ENCODE peak calls at places on chromosomes 13 and 19, in six cellular contexts. S is IMR-90, X is H9, W is WERI-Rb-1, N is RWPE1, A is pancreas. K is an unnamed sample.

GRCh38 chr19:48271531-48272151 is 1.8 kb downstream of the ZNF114 start:
- DNase-seq in W (no peak), S (peak), A (no peak), X (peak), N (peak), K (no peak)

GRCh38 chr13:100314132-100314910 is 225.4 kb downstream of the PCCA start:
- DNase-seq in W (peak), X (no peak), N (peak), A (no peak), S (no peak), K (peak)

GRCh38 chr19:33302974-33303790 is 848 bp upstream of the CEBPA start:
- DNase-seq in N (peak), W (peak), A (peak), S (peak), X (peak), K (no peak)

GRCh38 chr13:75745387-75745786 is 109.3 kb downstream of the LMO7 start:
- DNase-seq in S (no peak), X (no peak), A (no peak), W (no peak), N (no peak), K (no peak)

GRCh38 chr13:102141625-102142472 is 260.0 kb downstream of the FGF14 start:
- DNase-seq in W (no peak), S (peak), X (no peak), A (no peak), N (peak), K (no peak)

GRCh38 chr13:28047784-28048388 is 52.5 kb downstream of the FLT3 start:
- DNase-seq in N (peak), W (no peak), S (peak), A (no peak), X (no peak), K (peak)

GRCh38 chr13:102452831-102453230 is 51.0 kb upstream of the FGF14 start:
- DNase-seq in X (no peak), A (no peak), S (peak), N (no peak), W (no peak), K (no peak)

GRCh38 chr19:17358395-17358794 is 18.7 kb downstream of the PLVAP start:
- DNase-seq in X (no peak), S (no peak), W (no peak), A (no peak), N (no peak), K (no peak)

GRCh38 chr19:3006075-3006767 is 22.9 kb downstream of the TLE2 start:
- DNase-seq in W (peak), S (no peak), N (peak), X (peak), A (no peak), K (no peak)

GRCh38 chr13:76383671-76384461 is 502.3 kb downstream of the KCTD12 start:
- DNase-seq in X (no peak), S (peak), W (no peak), N (peak), A (no peak), K (no peak)

GRCh38 chr19:5918463-5919079 is 4.5 kb downstream of the CAPS start:
- DNase-seq in X (no peak), A (no peak), S (no peak), N (no peak), W (no peak), K (no peak)

GRCh38 chr19:5925830-5926459 is 11.9 kb downstream of the CAPS start:
- DNase-seq in W (no peak), A (no peak), N (no peak), S (no peak), X (no peak), K (no peak)

GRCh38 chr19:5917431-5918107 is 3.5 kb downstream of the CAPS start:
- DNase-seq in S (no peak), A (no peak), W (no peak), X (no peak), N (no peak), K (no peak)

GRCh38 chr19:5923356-5923755 is 9.3 kb downstream of the CAPS start:
- DNase-seq in A (no peak), W (no peak), N (no peak), S (no peak), X (no peak), K (no peak)

DNA sequence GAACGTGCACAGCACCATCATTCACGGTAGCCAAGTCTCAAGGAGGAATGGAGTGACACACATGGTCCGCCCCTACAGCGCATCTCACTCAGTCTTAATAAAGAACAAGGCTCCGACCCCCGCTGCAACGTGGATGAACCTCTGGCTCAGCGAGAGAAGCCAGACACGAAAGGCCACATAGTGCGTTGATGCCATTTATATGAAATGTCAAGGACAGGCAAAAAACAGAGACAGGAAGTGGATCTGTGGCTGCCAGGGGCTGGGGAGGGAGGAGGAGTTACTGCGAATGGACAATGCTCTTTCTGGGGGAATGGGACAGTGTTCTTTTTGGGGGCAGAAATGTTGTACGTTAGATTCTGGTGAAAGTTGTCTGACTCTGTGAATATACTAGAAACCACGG is 7.7 kb downstream of the CAPS start:
- DNase-seq in X (no peak), N (no peak), S (no peak), W (no peak), A (no peak), K (no peak)
- H3K27ac ChIP-seq in X (no peak), N (no peak), S (no peak), W (no peak), A (no peak), K (no peak)

GRCh38 chr19:50601407-50602088 is 33.3 kb upstream of the LRRC4B start:
- DNase-seq in X (no peak), N (no peak), S (no peak), W (no peak), A (no peak), K (no peak)
- H3K27ac ChIP-seq in X (no peak), N (no peak), S (no peak), W (no peak), A (no peak), K (no peak)

DNA sequence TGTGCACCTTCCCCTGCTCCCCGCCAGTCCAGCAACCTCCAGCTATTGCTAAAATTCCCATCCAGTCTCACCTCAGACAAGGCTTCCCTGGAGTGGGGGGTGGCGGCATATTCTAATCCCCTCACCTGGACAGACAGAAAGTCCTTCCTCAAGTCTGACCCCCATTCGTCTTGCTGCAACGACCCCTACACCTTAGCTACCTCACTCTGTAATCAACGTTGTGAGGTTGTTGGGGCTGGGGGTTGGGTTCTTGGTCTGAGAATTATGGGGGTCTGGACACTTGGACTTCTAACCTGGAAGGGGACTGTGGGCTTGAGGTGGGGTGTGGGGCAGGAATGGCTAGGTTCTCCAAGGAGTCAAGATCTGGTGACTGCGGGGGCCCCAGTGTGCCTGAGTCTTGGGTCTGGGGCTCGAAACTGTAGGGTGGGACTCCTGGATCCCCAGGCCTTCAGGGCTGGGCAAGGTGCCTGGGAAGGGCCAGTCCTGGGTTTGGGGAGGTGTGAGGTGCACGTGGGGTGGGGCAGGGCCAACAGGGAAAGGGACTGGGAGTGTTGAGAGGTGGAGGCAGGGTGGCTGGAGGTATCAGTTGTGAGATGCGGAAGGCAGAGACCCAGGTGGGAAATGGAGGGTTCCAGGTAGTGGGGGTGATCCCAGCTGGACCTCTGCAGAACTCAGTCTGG is 1.3 kb downstream of the FOXA3 start:
- DNase-seq in N (no peak), S (no peak), W (no peak), X (no peak), A (peak), K (no peak)
- H3K27ac ChIP-seq in N (no peak), S (no peak), W (no peak), X (no peak), A (peak), K (no peak)

GRCh38 chr13:73258396-73258795 is 199.6 kb downstream of the KLF5 start:
- DNase-seq in A (no peak), N (no peak), X (no peak), W (no peak), S (peak), K (no peak)
- H3K27ac ChIP-seq in A (no peak), N (no peak), X (no peak), W (no peak), S (no peak), K (no peak)

GRCh38 chr19:13077233-13077632 is 25.4 kb downstream of the LYL1 start:
- DNase-seq in A (no peak), W (no peak), S (no peak), N (no peak), X (no peak), K (no peak)
- H3K27ac ChIP-seq in A (no peak), W (no peak), S (no peak), N (peak), X (no peak), K (no peak)

DNA sequence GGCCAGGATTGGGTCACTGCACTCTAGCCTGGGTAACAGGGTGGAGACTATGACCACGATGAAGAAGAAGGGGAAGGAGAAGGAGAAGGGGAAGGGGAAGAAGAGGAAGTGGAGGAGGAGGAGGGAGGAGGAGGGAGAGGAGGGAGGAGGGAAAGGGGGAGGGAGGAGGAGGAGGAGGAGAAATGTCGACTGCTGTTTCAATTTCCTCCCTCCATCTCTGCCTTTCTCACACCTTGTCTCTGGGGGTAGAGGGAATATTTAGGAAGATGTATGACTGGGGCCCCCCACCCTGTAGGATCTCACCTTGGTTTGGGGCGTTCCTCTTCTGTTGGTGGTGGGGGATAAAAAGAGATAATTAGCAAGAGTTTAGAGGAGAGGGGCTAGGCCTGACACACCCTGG is 3.8 kb downstream of the TNNT1 start:
- DNase-seq in W (no peak), N (no peak), S (no peak), A (no peak), X (no peak), K (no peak)
- H3K27ac ChIP-seq in W (no peak), N (peak), S (no peak), A (no peak), X (no peak), K (no peak)

GRCh38 chr13:114123876-114124275 is 8.5 kb downstream of the RASA3 start:
- DNase-seq in W (no peak), A (no peak), X (no peak), N (no peak), S (no peak), K (no peak)
- H3K27ac ChIP-seq in W (peak), A (no peak), X (no peak), N (peak), S (no peak), K (no peak)

GRCh38 chr19:21851596-21852345 is 15.8 kb upstream of the ZNF43 start:
- DNase-seq in X (peak), W (peak), A (peak), N (peak), S (peak), K (peak)
- H3K27ac ChIP-seq in X (peak), W (peak), A (peak), N (peak), S (peak), K (peak)

GRCh38 chr13:30789360-30789862 is 54.1 kb downstream of the ALOX5AP start:
- DNase-seq in N (no peak), W (no peak), S (no peak), A (no peak), X (no peak), K (no peak)
- H3K27ac ChIP-seq in N (no peak), W (no peak), S (no peak), A (no peak), X (no peak), K (no peak)

GRCh38 chr13:23992722-23993438 is 95.6 kb upstream of the C1QTNF9B start:
- DNase-seq in W (no peak), N (no peak), X (no peak), A (no peak), S (no peak), K (no peak)

GRCh38 chr13:23999411-23999810 is 102.1 kb upstream of the C1QTNF9B start:
- DNase-seq in X (no peak), N (no peak), W (peak), S (no peak), A (no peak), K (no peak)

GRCh38 chr13:23993439-23993980 is 96.2 kb upstream of the C1QTNF9B start:
- DNase-seq in S (peak), X (no peak), A (no peak), N (no peak), W (no peak), K (no peak)

GRCh38 chr13:23996456-23996855 is 99.2 kb upstream of the C1QTNF9B start:
- DNase-seq in N (no peak), S (no peak), X (no peak), W (no peak), A (no peak), K (no peak)

GRCh38 chr13:23995283-23996073 is 98.2 kb upstream of the C1QTNF9B start:
- DNase-seq in A (no peak), W (no peak), X (no peak), S (no peak), N (no peak), K (no peak)
- H3K27ac ChIP-seq in A (no peak), W (no peak), X (no peak), S (no peak), N (no peak), K (no peak)

K was measured in epithelial cell of prostate.